ENCODE peak calls at places on chromosome 7, in seven cellular contexts. One of them, this sample, is unnamed.

GRCh38 chr7:37514520-37514919 is 65.9 kb upstream of the ELMO1 start:
- DNase-seq in SHP77: no peak
- DNase-seq in fibroblast of lung: no peak
- DNase-seq in prostate gland: no peak
- DNase-seq in neural crest cell: no peak
- DNase-seq in right atrium auricular region: no peak
- DNase-seq in lung: no peak
- DNase-seq in this sample: no peak

GRCh38 chr7:91082038-91082437 is 182.2 kb upstream of the FZD1 start:
- DNase-seq in prostate gland: no peak
- DNase-seq in right atrium auricular region: no peak
- DNase-seq in SHP77: no peak
- DNase-seq in lung: no peak
- DNase-seq in neural crest cell: no peak
- DNase-seq in fibroblast of lung: peak
- DNase-seq in this sample: no peak

GRCh38 chr7:149635561-149636329 is 137.6 kb downstream of the ZNF467 start:
- DNase-seq in lung: no peak
- DNase-seq in prostate gland: no peak
- DNase-seq in right atrium auricular region: no peak
- DNase-seq in fibroblast of lung: no peak
- DNase-seq in SHP77: no peak
- DNase-seq in neural crest cell: no peak
- DNase-seq in this sample: no peak

GRCh38 chr7:112199035-112199655 is 7.1 kb downstream of the DOCK4 start:
- DNase-seq in SHP77: no peak
- DNase-seq in neural crest cell: no peak
- DNase-seq in prostate gland: no peak
- DNase-seq in lung: no peak
- DNase-seq in fibroblast of lung: peak
- DNase-seq in right atrium auricular region: no peak
- DNase-seq in this sample: no peak

GRCh38 chr7:92135100-92135429 is 788 bp upstream of the CYP51A1 start:
- DNase-seq in prostate gland: peak
- DNase-seq in SHP77: no peak
- DNase-seq in right atrium auricular region: no peak
- DNase-seq in neural crest cell: no peak
- DNase-seq in fibroblast of lung: no peak
- DNase-seq in lung: peak
- DNase-seq in this sample: no peak

GRCh38 chr7:151992375-151992774 is 33.1 kb upstream of the GALNT11 start:
- DNase-seq in neural crest cell: peak
- DNase-seq in lung: peak
- DNase-seq in fibroblast of lung: peak
- DNase-seq in prostate gland: peak
- DNase-seq in right atrium auricular region: peak
- DNase-seq in SHP77: no peak
- DNase-seq in this sample: peak

GRCh38 chr7:67653856-67654442 is 657.3 kb downstream of the TYW1 start:
- DNase-seq in prostate gland: no peak
- DNase-seq in neural crest cell: no peak
- DNase-seq in SHP77: no peak
- DNase-seq in fibroblast of lung: no peak
- DNase-seq in right atrium auricular region: no peak
- DNase-seq in lung: no peak
- DNase-seq in this sample: no peak

GRCh38 chr7:1650363-1651030 is 19.6 kb upstream of the ELFN1 start:
- DNase-seq in right atrium auricular region: no peak
- DNase-seq in prostate gland: no peak
- DNase-seq in neural crest cell: no peak
- DNase-seq in fibroblast of lung: no peak
- DNase-seq in lung: no peak
- DNase-seq in SHP77: no peak
- DNase-seq in this sample: no peak

GRCh38 chr7:150994141-150994837 is 3.5 kb downstream of the NOS3 start:
- DNase-seq in neural crest cell: no peak
- DNase-seq in fibroblast of lung: no peak
- DNase-seq in lung: no peak
- DNase-seq in right atrium auricular region: no peak
- DNase-seq in prostate gland: no peak
- DNase-seq in SHP77: no peak
- DNase-seq in this sample: no peak

GRCh38 chr7:74572301-74573090 is 85.0 kb upstream of the GTF2I start:
- DNase-seq in right atrium auricular region: no peak
- DNase-seq in fibroblast of lung: no peak
- DNase-seq in neural crest cell: no peak
- DNase-seq in SHP77: no peak
- DNase-seq in lung: no peak
- DNase-seq in prostate gland: peak
- DNase-seq in this sample: no peak

GRCh38 chr7:146788008-146788407 is 671.4 kb downstream of the CNTNAP2 start:
- DNase-seq in neural crest cell: no peak
- DNase-seq in prostate gland: no peak
- DNase-seq in lung: no peak
- DNase-seq in SHP77: no peak
- DNase-seq in fibroblast of lung: no peak
- DNase-seq in right atrium auricular region: no peak
- DNase-seq in this sample: no peak

GRCh38 chr7:17832820-17833219 is 107.5 kb downstream of the SNX13 start:
- DNase-seq in prostate gland: no peak
- DNase-seq in lung: no peak
- DNase-seq in right atrium auricular region: no peak
- DNase-seq in SHP77: no peak
- DNase-seq in neural crest cell: no peak
- DNase-seq in fibroblast of lung: no peak
- DNase-seq in this sample: no peak

GRCh38 chr7:83148776-83149175 is 13.9 kb downstream of the PCLO start:
- DNase-seq in neural crest cell: no peak
- DNase-seq in SHP77: no peak
- DNase-seq in prostate gland: no peak
- DNase-seq in fibroblast of lung: peak
- DNase-seq in right atrium auricular region: no peak
- DNase-seq in lung: no peak
- DNase-seq in this sample: no peak

GRCh38 chr7:127478040-127478386 is 85.5 kb upstream of the ZNF800 start:
- DNase-seq in neural crest cell: no peak
- DNase-seq in fibroblast of lung: no peak
- DNase-seq in right atrium auricular region: no peak
- DNase-seq in prostate gland: no peak
- DNase-seq in SHP77: no peak
- DNase-seq in lung: no peak
- DNase-seq in this sample: no peak

GRCh38 chr7:128007293-128007680 is 23.9 kb downstream of the LRRC4 start:
- DNase-seq in SHP77: no peak
- DNase-seq in prostate gland: no peak
- DNase-seq in right atrium auricular region: no peak
- DNase-seq in neural crest cell: no peak
- DNase-seq in lung: no peak
- DNase-seq in fibroblast of lung: no peak
- DNase-seq in this sample: no peak

GRCh38 chr7:131554880-131555516 is 1.4 kb downstream of the PODXL start:
- DNase-seq in SHP77: no peak
- DNase-seq in fibroblast of lung: no peak
- DNase-seq in right atrium auricular region: no peak
- DNase-seq in prostate gland: no peak
- DNase-seq in neural crest cell: no peak
- DNase-seq in lung: no peak
- DNase-seq in this sample: no peak

GRCh38 chr7:31934551-31934950 is 135.7 kb downstream of the PDE1C start:
- DNase-seq in lung: no peak
- DNase-seq in SHP77: no peak
- DNase-seq in neural crest cell: no peak
- DNase-seq in fibroblast of lung: no peak
- DNase-seq in right atrium auricular region: no peak
- DNase-seq in prostate gland: no peak
- DNase-seq in this sample: no peak

GRCh38 chr7:77238703-77239136 is 39.1 kb upstream of the FGL2 start:
- DNase-seq in SHP77: no peak
- DNase-seq in neural crest cell: no peak
- DNase-seq in right atrium auricular region: no peak
- DNase-seq in prostate gland: no peak
- DNase-seq in lung: peak
- DNase-seq in fibroblast of lung: no peak
- DNase-seq in this sample: no peak

GRCh38 chr7:25930492-25931048 is 221.4 kb upstream of the NFE2L3 start:
- DNase-seq in lung: no peak
- DNase-seq in neural crest cell: no peak
- DNase-seq in right atrium auricular region: no peak
- DNase-seq in prostate gland: no peak
- DNase-seq in SHP77: no peak
- DNase-seq in fibroblast of lung: no peak
- DNase-seq in this sample: no peak

GRCh38 chr7:106258789-106259188 is 26.0 kb downstream of the NAMPT start:
- DNase-seq in prostate gland: no peak
- DNase-seq in lung: no peak
- DNase-seq in neural crest cell: no peak
- DNase-seq in SHP77: no peak
- DNase-seq in fibroblast of lung: no peak
- DNase-seq in right atrium auricular region: no peak
- DNase-seq in this sample: no peak

GRCh38 chr7:77565917-77566316 is 28.8 kb downstream of the PTPN12 start:
- DNase-seq in neural crest cell: no peak
- DNase-seq in fibroblast of lung: peak
- DNase-seq in lung: no peak
- DNase-seq in SHP77: no peak
- DNase-seq in right atrium auricular region: no peak
- DNase-seq in prostate gland: no peak
- DNase-seq in this sample: no peak

GRCh38 chr7:24334012-24334411 is 50.0 kb downstream of the NPY start:
- DNase-seq in fibroblast of lung: no peak
- DNase-seq in SHP77: no peak
- DNase-seq in right atrium auricular region: no peak
- DNase-seq in neural crest cell: no peak
- DNase-seq in prostate gland: no peak
- DNase-seq in lung: no peak
- DNase-seq in this sample: no peak

GRCh38 chr7:102404005-102404861 is 8.1 kb downstream of the PRKRIP1 start:
- DNase-seq in lung: peak
- DNase-seq in neural crest cell: no peak
- DNase-seq in fibroblast of lung: peak
- DNase-seq in SHP77: peak
- DNase-seq in prostate gland: no peak
- DNase-seq in right atrium auricular region: no peak
- DNase-seq in this sample: peak

GRCh38 chr7:116329845-116330503 is 119.6 kb downstream of the TES start:
- DNase-seq in SHP77: no peak
- DNase-seq in neural crest cell: no peak
- DNase-seq in right atrium auricular region: no peak
- DNase-seq in prostate gland: no peak
- DNase-seq in fibroblast of lung: peak
- DNase-seq in lung: no peak
- DNase-seq in this sample: no peak

GRCh38 chr7:11650030-11650429 is 182.0 kb downstream of the THSD7A start:
- DNase-seq in SHP77: no peak
- DNase-seq in right atrium auricular region: no peak
- DNase-seq in prostate gland: no peak
- DNase-seq in neural crest cell: no peak
- DNase-seq in lung: no peak
- DNase-seq in fibroblast of lung: peak
- DNase-seq in this sample: no peak

GRCh38 chr7:86814980-86815379 is 171.3 kb downstream of the GRM3 start:
- DNase-seq in neural crest cell: peak
- DNase-seq in SHP77: no peak
- DNase-seq in prostate gland: no peak
- DNase-seq in right atrium auricular region: no peak
- DNase-seq in fibroblast of lung: no peak
- DNase-seq in lung: no peak
- DNase-seq in this sample: peak

GRCh38 chr7:16421333-16422099 is at the start of gene CRPPA:
- DNase-seq in neural crest cell: peak
- DNase-seq in right atrium auricular region: no peak
- DNase-seq in prostate gland: peak
- DNase-seq in fibroblast of lung: peak
- DNase-seq in lung: no peak
- DNase-seq in SHP77: peak
- DNase-seq in this sample: peak